ENCODE peak calls at places on chromosomes 11 and 22, in eight cellular contexts. One of them, this sample, is unnamed. For H3K4me1, the result is how much of the 10 kb centered on the place peaks cover.

GRCh38 chr11:71336176-71336995 is 84.0 kb upstream of the SHANK2 start:
- DNase-seq in OCI-LY7: no peak
- DNase-seq in neural progenitor cell: no peak
- DNase-seq in HCT116: no peak
- DNase-seq in GM23248: no peak
- DNase-seq in PC-3: no peak
- DNase-seq in MM.1S: no peak
- DNase-seq in hepatocyte: no peak
- DNase-seq in this sample: no peak

GRCh38 chr11:73393479-73394415 is 17.5 kb downstream of the RELT start:
- DNase-seq in OCI-LY7: peak
- DNase-seq in neural progenitor cell: peak
- DNase-seq in HCT116: peak
- DNase-seq in GM23248: peak
- DNase-seq in PC-3: peak
- DNase-seq in MM.1S: peak
- DNase-seq in hepatocyte: peak
- DNase-seq in this sample: peak

GRCh38 chr11:15291885-15292284 is 177.2 kb downstream of the INSC start:
- DNase-seq in OCI-LY7: no peak
- DNase-seq in neural progenitor cell: no peak
- DNase-seq in HCT116: no peak
- DNase-seq in GM23248: peak
- DNase-seq in PC-3: no peak
- DNase-seq in MM.1S: no peak
- DNase-seq in hepatocyte: no peak
- DNase-seq in this sample: no peak

GRCh38 chr11:130451261-130452019 is 3.0 kb downstream of the ADAMTS15 start:
- DNase-seq in OCI-LY7: no peak
- DNase-seq in neural progenitor cell: no peak
- DNase-seq in HCT116: no peak
- DNase-seq in GM23248: peak
- DNase-seq in PC-3: peak
- DNase-seq in MM.1S: no peak
- DNase-seq in hepatocyte: no peak
- DNase-seq in this sample: no peak

GRCh38 chr22:27247691-27248434 is 553.7 kb downstream of the MN1 start:
- DNase-seq in OCI-LY7: no peak
- DNase-seq in neural progenitor cell: no peak
- DNase-seq in HCT116: no peak
- DNase-seq in GM23248: peak
- DNase-seq in PC-3: no peak
- DNase-seq in MM.1S: no peak
- DNase-seq in hepatocyte: no peak
- DNase-seq in this sample: peak

GRCh38 chr11:66126808-66127555 is 56.9 kb downstream of the PACS1 start:
- DNase-seq in OCI-LY7: peak
- DNase-seq in neural progenitor cell: no peak
- DNase-seq in HCT116: no peak
- DNase-seq in GM23248: peak
- DNase-seq in PC-3: no peak
- DNase-seq in MM.1S: no peak
- DNase-seq in hepatocyte: peak
- DNase-seq in this sample: peak

GRCh38 chr11:132052904-132053303 is 682.5 kb downstream of the NTM start:
- DNase-seq in OCI-LY7: no peak
- DNase-seq in neural progenitor cell: no peak
- DNase-seq in HCT116: no peak
- DNase-seq in GM23248: no peak
- DNase-seq in PC-3: no peak
- DNase-seq in MM.1S: no peak
- DNase-seq in hepatocyte: no peak
- DNase-seq in this sample: no peak

GRCh38 chr11:117733311-117733710 is 63.7 kb downstream of the DSCAML1 start:
- DNase-seq in OCI-LY7: no peak
- DNase-seq in neural progenitor cell: no peak
- DNase-seq in HCT116: no peak
- DNase-seq in GM23248: no peak
- DNase-seq in PC-3: no peak
- DNase-seq in MM.1S: no peak
- DNase-seq in hepatocyte: no peak
- DNase-seq in this sample: no peak

GRCh38 chr11:3030289-3031070 is 26.7 kb downstream of the CARS1 start:
- DNase-seq in OCI-LY7: no peak
- DNase-seq in neural progenitor cell: no peak
- DNase-seq in HCT116: no peak
- DNase-seq in GM23248: no peak
- DNase-seq in PC-3: no peak
- DNase-seq in MM.1S: no peak
- DNase-seq in hepatocyte: no peak
- DNase-seq in this sample: no peak

GRCh38 chr11:120222916-120223315 is 12.1 kb downstream of the OAF start:
- DNase-seq in OCI-LY7: no peak
- DNase-seq in neural progenitor cell: no peak
- DNase-seq in HCT116: no peak
- DNase-seq in GM23248: no peak
- DNase-seq in PC-3: no peak
- DNase-seq in MM.1S: no peak
- DNase-seq in hepatocyte: no peak
- DNase-seq in this sample: no peak

GRCh38 chr11:120219935-120220746 is 9.3 kb downstream of the OAF start:
- DNase-seq in OCI-LY7: no peak
- DNase-seq in neural progenitor cell: no peak
- DNase-seq in HCT116: no peak
- DNase-seq in GM23248: peak
- DNase-seq in PC-3: no peak
- DNase-seq in MM.1S: no peak
- DNase-seq in hepatocyte: no peak
- DNase-seq in this sample: no peak

GRCh38 chr11:120220747-120221037 is 9.9 kb downstream of the OAF start:
- DNase-seq in OCI-LY7: no peak
- DNase-seq in neural progenitor cell: no peak
- DNase-seq in HCT116: no peak
- DNase-seq in GM23248: no peak
- DNase-seq in PC-3: no peak
- DNase-seq in MM.1S: no peak
- DNase-seq in hepatocyte: no peak
- DNase-seq in this sample: no peak

GRCh38 chr11:120219157-120219934 is 8.5 kb downstream of the OAF start:
- DNase-seq in OCI-LY7: no peak
- DNase-seq in neural progenitor cell: peak
- DNase-seq in HCT116: no peak
- DNase-seq in GM23248: peak
- DNase-seq in PC-3: no peak
- DNase-seq in MM.1S: no peak
- DNase-seq in hepatocyte: no peak
- DNase-seq in this sample: no peak

GRCh38 chr11:120221115-120221752 is 10.4 kb downstream of the OAF start:
- DNase-seq in OCI-LY7: no peak
- DNase-seq in neural progenitor cell: no peak
- DNase-seq in HCT116: no peak
- DNase-seq in GM23248: no peak
- DNase-seq in PC-3: peak
- DNase-seq in MM.1S: no peak
- DNase-seq in hepatocyte: peak
- DNase-seq in this sample: no peak
- H3K27ac ChIP-seq in OCI-LY7: no peak
- H3K27ac ChIP-seq in neural progenitor cell: no peak
- H3K27ac ChIP-seq in HCT116: no peak
- H3K27ac ChIP-seq in GM23248: no peak
- H3K27ac ChIP-seq in PC-3: no peak
- H3K27ac ChIP-seq in MM.1S: no peak
- H3K27ac ChIP-seq in hepatocyte: peak
- H3K27ac ChIP-seq in this sample: no peak

GRCh38 chr11:44945639-44946038 is 5.0 kb downstream of the TP53I11 start:
- DNase-seq in OCI-LY7: no peak
- DNase-seq in neural progenitor cell: no peak
- DNase-seq in HCT116: no peak
- DNase-seq in GM23248: no peak
- DNase-seq in PC-3: no peak
- DNase-seq in MM.1S: no peak
- DNase-seq in hepatocyte: no peak
- DNase-seq in this sample: no peak
- H3K4me1 ChIP-seq in OCI-LY7: under half
- H3K4me1 ChIP-seq in neural progenitor cell: half or more
- H3K4me1 ChIP-seq in HCT116: under half
- H3K4me1 ChIP-seq in GM23248: under half
- H3K4me1 ChIP-seq in PC-3: under half
- H3K4me1 ChIP-seq in MM.1S: under half
- H3K4me1 ChIP-seq in hepatocyte: under half
- H3K4me1 ChIP-seq in this sample: under half

GRCh38 chr11:64741393-64742086 is 2.4 kb downstream of the RASGRP2 start:
- DNase-seq in OCI-LY7: no peak
- DNase-seq in neural progenitor cell: peak
- DNase-seq in HCT116: no peak
- DNase-seq in GM23248: no peak
- DNase-seq in PC-3: no peak
- DNase-seq in MM.1S: no peak
- DNase-seq in hepatocyte: no peak
- DNase-seq in this sample: peak
- TF ChIP-seq EZH2phosphoT487 in OCI-LY7: no peak
- TF ChIP-seq EZH2phosphoT487 in neural progenitor cell: no peak
- TF ChIP-seq EZH2phosphoT487 in HCT116: no peak
- TF ChIP-seq EZH2phosphoT487 in GM23248: no peak
- TF ChIP-seq EZH2phosphoT487 in PC-3: no peak
- TF ChIP-seq EZH2phosphoT487 in MM.1S: no peak
- TF ChIP-seq EZH2phosphoT487 in hepatocyte: no peak
- TF ChIP-seq EZH2phosphoT487 in this sample: no peak

DNA sequence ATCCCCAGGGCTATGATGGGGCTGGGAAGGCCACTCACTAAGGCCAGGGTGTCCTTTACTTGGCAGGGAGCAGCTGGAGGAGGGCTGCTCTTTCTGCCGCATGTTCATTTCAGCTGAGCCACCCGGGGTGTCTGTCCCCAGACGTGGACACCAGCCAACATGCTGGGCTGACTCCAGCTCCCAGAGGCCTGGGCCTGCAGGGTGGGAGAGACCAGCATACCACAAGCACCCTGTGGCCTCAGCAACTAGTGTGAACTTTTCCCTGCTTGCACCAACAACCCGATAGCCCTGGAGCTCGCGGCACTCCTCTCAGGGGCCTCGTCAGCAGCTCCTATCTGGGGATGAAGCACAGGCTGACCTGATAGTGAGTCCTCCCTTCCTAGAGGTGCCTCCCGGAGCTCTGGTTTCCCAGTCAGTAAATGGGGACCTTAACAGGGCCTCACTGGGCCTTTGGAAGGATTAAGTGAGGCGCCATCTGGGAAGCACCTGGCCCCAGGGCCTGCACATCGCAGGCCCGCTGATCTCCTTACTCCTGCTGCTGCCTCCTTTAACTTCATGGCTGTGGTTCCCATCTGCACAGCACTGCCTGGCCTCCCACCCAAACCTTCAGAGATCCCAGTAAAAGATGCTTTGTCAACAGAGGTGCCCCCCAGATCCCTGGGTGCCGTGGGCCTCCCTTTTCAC is 83.4 kb downstream of the GALNT18 start:
- DNase-seq in OCI-LY7: no peak
- DNase-seq in neural progenitor cell: no peak
- DNase-seq in HCT116: no peak
- DNase-seq in GM23248: no peak
- DNase-seq in PC-3: no peak
- DNase-seq in MM.1S: no peak
- DNase-seq in hepatocyte: peak
- DNase-seq in this sample: no peak
- H3K27ac ChIP-seq in OCI-LY7: no peak
- H3K27ac ChIP-seq in neural progenitor cell: no peak
- H3K27ac ChIP-seq in HCT116: no peak
- H3K27ac ChIP-seq in GM23248: no peak
- H3K27ac ChIP-seq in PC-3: no peak
- H3K27ac ChIP-seq in MM.1S: no peak
- H3K27ac ChIP-seq in hepatocyte: no peak
- H3K27ac ChIP-seq in this sample: no peak

DNA sequence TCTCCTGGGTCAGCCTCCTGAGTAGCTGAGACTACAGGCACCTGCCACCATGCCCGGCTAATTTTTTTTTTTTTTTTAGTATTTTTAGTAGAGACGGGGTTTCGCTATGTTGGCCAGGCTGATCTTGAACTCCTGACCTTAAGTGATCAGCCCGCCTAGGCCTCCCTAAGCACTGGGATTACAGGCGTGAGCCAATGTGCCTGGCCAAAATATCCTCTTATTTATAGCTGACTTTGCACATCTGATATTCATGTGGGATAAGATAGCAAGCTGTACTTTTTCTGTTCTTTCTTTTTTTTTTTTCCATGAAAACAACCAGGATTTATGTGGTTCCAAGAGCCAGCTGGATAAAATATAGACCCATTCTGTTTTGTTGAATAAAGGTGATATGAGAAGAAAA is 12.1 kb upstream of the XBP1 start:
- DNase-seq in OCI-LY7: no peak
- DNase-seq in neural progenitor cell: no peak
- DNase-seq in HCT116: no peak
- DNase-seq in GM23248: no peak
- DNase-seq in PC-3: no peak
- DNase-seq in MM.1S: peak
- DNase-seq in hepatocyte: no peak
- DNase-seq in this sample: no peak
- H3K4me1 ChIP-seq in OCI-LY7: under half
- H3K4me1 ChIP-seq in neural progenitor cell: under half
- H3K4me1 ChIP-seq in HCT116: under half
- H3K4me1 ChIP-seq in GM23248: under half
- H3K4me1 ChIP-seq in PC-3: under half
- H3K4me1 ChIP-seq in MM.1S: half or more
- H3K4me1 ChIP-seq in hepatocyte: under half
- H3K4me1 ChIP-seq in this sample: under half